ENCODE peak calls at places on chromosomes 4 and X, in seven cellular contexts. T, I, S, R, U, J and P are unnamed samples.

GRCh38 chrX:134236690-134237362 is at the start of gene CCDC160:
- DNase-seq in T (peak), I (no peak), S (no peak), R (peak), U (peak), J (peak), P (no peak)

GRCh38 chr4:7912826-7913225 is 26.8 kb downstream of the AFAP1 start:
- DNase-seq in T (no peak), I (no peak), S (no peak), R (no peak), U (no peak), J (no peak), P (no peak)

GRCh38 chr4:111334356-111334755 is 711.5 kb upstream of the PITX2 start:
- DNase-seq in T (no peak), I (no peak), S (no peak), R (no peak), U (no peak), J (no peak), P (no peak)

GRCh38 chr4:109155682-109156243 is 146.7 kb downstream of the COL25A1 start:
- DNase-seq in T (no peak), I (no peak), S (no peak), R (no peak), U (peak), J (no peak), P (no peak)

GRCh38 chr4:149553959-149554520 is 261.6 kb downstream of the IQCM start:
- DNase-seq in T (no peak), I (no peak), S (no peak), R (no peak), U (no peak), J (no peak), P (no peak)

GRCh38 chr4:165381821-165382373 is 3.1 kb downstream of the CPE start:
- DNase-seq in T (no peak), I (no peak), S (no peak), R (no peak), U (no peak), J (no peak), P (no peak)

GRCh38 chr4:11549525-11549924 is 120.8 kb upstream of the HS3ST1 start:
- DNase-seq in T (no peak), I (no peak), S (no peak), R (no peak), U (no peak), J (no peak), P (no peak)

GRCh38 chrX:136598631-136599030 is 49.3 kb upstream of the CD40LG start:
- DNase-seq in T (no peak), I (no peak), S (no peak), R (no peak), U (no peak), J (no peak), P (no peak)

GRCh38 chr4:79445371-79445781 is 37.3 kb upstream of the GK2 start:
- DNase-seq in T (no peak), I (no peak), S (no peak), R (no peak), U (no peak), J (no peak), P (no peak)

GRCh38 chrX:9622128-9622527 is 143.5 kb downstream of the GPR143 start:
- DNase-seq in T (no peak), I (no peak), S (no peak), R (no peak), U (no peak), J (no peak), P (no peak)

GRCh38 chrX:47264507-47265173 is 31.8 kb downstream of the USP11 start:
- DNase-seq in T (no peak), I (no peak), S (no peak), R (no peak), U (peak), J (no peak), P (peak)

GRCh38 chr4:47342796-47343195 is 120.7 kb downstream of the COMMD8 start:
- DNase-seq in T (no peak), I (no peak), S (no peak), R (no peak), U (no peak), J (no peak), P (no peak)

GRCh38 chr4:2389691-2390090 is 28.8 kb downstream of the ZFYVE28 start:
- DNase-seq in T (no peak), I (no peak), S (no peak), R (no peak), U (no peak), J (no peak), P (no peak)

GRCh38 chr4:81491943-81492342 is 20.2 kb upstream of the RASGEF1B start:
- DNase-seq in T (no peak), I (no peak), S (no peak), R (no peak), U (peak), J (no peak), P (no peak)

GRCh38 chr4:77187231-77187630 is 30.2 kb downstream of the CCNG2 start:
- DNase-seq in T (no peak), I (no peak), S (no peak), R (no peak), U (no peak), J (no peak), P (no peak)

GRCh38 chr4:73281982-73282381 is 23.4 kb upstream of the ANKRD17 start:
- DNase-seq in T (no peak), I (no peak), S (no peak), R (no peak), U (no peak), J (no peak), P (no peak)

GRCh38 chr4:38562751-38563198 is 101.2 kb upstream of the KLF3 start:
- DNase-seq in T (peak), I (no peak), S (no peak), R (peak), U (peak), J (no peak), P (peak)

GRCh38 chrX:14030248-14030592 is 528 bp upstream of the GEMIN8 start:
- DNase-seq in T (no peak), I (no peak), S (no peak), R (no peak), U (peak), J (no peak), P (no peak)

GRCh38 chrX:48896611-48897011 is 957 bp downstream of the TIMM17B start:
- DNase-seq in T (no peak), I (no peak), S (no peak), R (no peak), U (peak), J (no peak), P (no peak)

GRCh38 chr4:4456351-4456750 is 69.4 kb downstream of the NSG1 start:
- DNase-seq in T (no peak), I (no peak), S (no peak), R (no peak), U (peak), J (no peak), P (no peak)

GRCh38 chr4:49063670-49064069 is 77.6 kb downstream of the CWH43 start:
- DNase-seq in T (no peak), I (no peak), S (no peak), R (no peak), U (peak), J (no peak), P (no peak)

GRCh38 chr4:16721618-16722291 is 176.7 kb downstream of the LDB2 start:
- DNase-seq in T (no peak), I (no peak), S (no peak), R (no peak), U (peak), J (no peak), P (no peak)

GRCh38 chr4:153001626-153002025 is 65.5 kb downstream of the FHDC1 start:
- DNase-seq in T (no peak), I (no peak), S (no peak), R (no peak), U (no peak), J (peak), P (no peak)

GRCh38 chrX:7987160-7987992 is 60.2 kb upstream of the PNPLA4 start:
- DNase-seq in T (no peak), I (no peak), S (no peak), R (no peak), U (no peak), J (no peak), P (no peak)

GRCh38 chr4:111618908-111619307 is 526.3 kb upstream of the FAM241A start:
- DNase-seq in T (no peak), I (no peak), S (no peak), R (no peak), U (peak), J (no peak), P (no peak)

GRCh38 chrX:31223817-31224216 is 152.0 kb upstream of the FTHL17 start:
- DNase-seq in T (no peak), I (no peak), S (no peak), R (no peak), U (peak), J (no peak), P (no peak)

GRCh38 chr4:53659112-53659511 is 67.8 kb upstream of the LNX1 start:
- DNase-seq in T (no peak), I (no peak), S (no peak), R (no peak), U (no peak), J (no peak), P (no peak)